ENCODE peak calls at places on chromosomes 16 and 17, in six cellular contexts. One of them, this sample, is unnamed.

GRCh38 chr16:65446441-65446840 is 324.6 kb upstream of the CDH11 start:
- DNase-seq in HFF-Myc: no peak
- DNase-seq in heart right ventricle: no peak
- DNase-seq in GM12878: no peak
- DNase-seq in choroid plexus epithelial cell: no peak
- DNase-seq in tibial nerve: no peak
- DNase-seq in this sample: no peak

GRCh38 chr17:7774037-7774659 is 56.6 kb downstream of the DNAH2 start:
- DNase-seq in HFF-Myc: peak; percentile 16
- DNase-seq in heart right ventricle: no peak
- DNase-seq in GM12878: no peak
- DNase-seq in choroid plexus epithelial cell: peak; percentile 45
- DNase-seq in tibial nerve: no peak
- DNase-seq in this sample: peak; percentile 14

GRCh38 chr17:64038331-64039105 is 18.1 kb upstream of the ICAM2 start:
- DNase-seq in HFF-Myc: no peak
- DNase-seq in heart right ventricle: no peak
- DNase-seq in GM12878: no peak
- DNase-seq in choroid plexus epithelial cell: no peak
- DNase-seq in tibial nerve: no peak
- DNase-seq in this sample: no peak

GRCh38 chr17:46010597-46011186 is 11.6 kb downstream of the STH start:
- DNase-seq in HFF-Myc: no peak
- DNase-seq in heart right ventricle: no peak
- DNase-seq in GM12878: no peak
- DNase-seq in choroid plexus epithelial cell: no peak
- DNase-seq in tibial nerve: no peak
- DNase-seq in this sample: no peak

GRCh38 chr17:67980456-67980855 is 15.8 kb downstream of the C17orf58 start:
- DNase-seq in HFF-Myc: no peak
- DNase-seq in heart right ventricle: no peak
- DNase-seq in GM12878: no peak
- DNase-seq in choroid plexus epithelial cell: no peak
- DNase-seq in tibial nerve: no peak
- DNase-seq in this sample: no peak

GRCh38 chr16:89764711-89765201 is 43.4 kb downstream of the ZNF276 start:
- DNase-seq in HFF-Myc: no peak
- DNase-seq in heart right ventricle: no peak
- DNase-seq in GM12878: peak; percentile 91
- DNase-seq in choroid plexus epithelial cell: peak; percentile 73
- DNase-seq in tibial nerve: peak; percentile 21
- DNase-seq in this sample: no peak

GRCh38 chr16:8893976-8894690 is 12.0 kb downstream of the LITAFD start:
- DNase-seq in HFF-Myc: no peak
- DNase-seq in heart right ventricle: no peak
- DNase-seq in GM12878: no peak
- DNase-seq in choroid plexus epithelial cell: no peak
- DNase-seq in tibial nerve: peak; percentile 8
- DNase-seq in this sample: no peak

GRCh38 chr17:57420674-57421392 is 164.5 kb downstream of the MSI2 start:
- DNase-seq in HFF-Myc: peak; percentile 31
- DNase-seq in heart right ventricle: no peak
- DNase-seq in GM12878: no peak
- DNase-seq in choroid plexus epithelial cell: no peak
- DNase-seq in tibial nerve: no peak
- DNase-seq in this sample: no peak

GRCh38 chr17:58391302-58391984 is 25.9 kb downstream of the RNF43 start:
- DNase-seq in HFF-Myc: no peak
- DNase-seq in heart right ventricle: no peak
- DNase-seq in GM12878: no peak
- DNase-seq in choroid plexus epithelial cell: peak; percentile 57
- DNase-seq in tibial nerve: no peak
- DNase-seq in this sample: no peak

GRCh38 chr16:1773703-1774455 is 945 bp upstream of the MRPS34 start:
- DNase-seq in HFF-Myc: no peak
- DNase-seq in heart right ventricle: no peak
- DNase-seq in GM12878: no peak
- DNase-seq in choroid plexus epithelial cell: peak; percentile 41
- DNase-seq in tibial nerve: no peak
- DNase-seq in this sample: no peak

GRCh38 chr17:77734371-77735050 is 224.0 kb upstream of the TNRC6C start:
- DNase-seq in HFF-Myc: peak; percentile 24
- DNase-seq in heart right ventricle: peak; percentile 95
- DNase-seq in GM12878: no peak
- DNase-seq in choroid plexus epithelial cell: peak; percentile 49
- DNase-seq in tibial nerve: peak; percentile 83
- DNase-seq in this sample: no peak

GRCh38 chr17:73091770-73092517 is 544 bp downstream of the SLC39A11 start:
- DNase-seq in HFF-Myc: no peak
- DNase-seq in heart right ventricle: peak; percentile 23
- DNase-seq in GM12878: no peak
- DNase-seq in choroid plexus epithelial cell: no peak
- DNase-seq in tibial nerve: no peak
- DNase-seq in this sample: no peak

GRCh38 chr17:6059406-6059805 is 10.8 kb upstream of the WSCD1 start:
- DNase-seq in HFF-Myc: no peak
- DNase-seq in heart right ventricle: no peak
- DNase-seq in GM12878: no peak
- DNase-seq in choroid plexus epithelial cell: no peak
- DNase-seq in tibial nerve: no peak
- DNase-seq in this sample: no peak

GRCh38 chr17:72056155-72056554 is 64.7 kb upstream of the SOX9 start:
- DNase-seq in HFF-Myc: no peak
- DNase-seq in heart right ventricle: no peak
- DNase-seq in GM12878: no peak
- DNase-seq in choroid plexus epithelial cell: no peak
- DNase-seq in tibial nerve: no peak
- DNase-seq in this sample: no peak

GRCh38 chr17:72060084-72060483 is 60.7 kb upstream of the SOX9 start:
- DNase-seq in HFF-Myc: no peak
- DNase-seq in heart right ventricle: no peak
- DNase-seq in GM12878: no peak
- DNase-seq in choroid plexus epithelial cell: no peak
- DNase-seq in tibial nerve: no peak
- DNase-seq in this sample: no peak

GRCh38 chr17:72053069-72053846 is 67.6 kb upstream of the SOX9 start:
- DNase-seq in HFF-Myc: no peak
- DNase-seq in heart right ventricle: no peak
- DNase-seq in GM12878: no peak
- DNase-seq in choroid plexus epithelial cell: no peak
- DNase-seq in tibial nerve: no peak
- DNase-seq in this sample: no peak

DNA sequence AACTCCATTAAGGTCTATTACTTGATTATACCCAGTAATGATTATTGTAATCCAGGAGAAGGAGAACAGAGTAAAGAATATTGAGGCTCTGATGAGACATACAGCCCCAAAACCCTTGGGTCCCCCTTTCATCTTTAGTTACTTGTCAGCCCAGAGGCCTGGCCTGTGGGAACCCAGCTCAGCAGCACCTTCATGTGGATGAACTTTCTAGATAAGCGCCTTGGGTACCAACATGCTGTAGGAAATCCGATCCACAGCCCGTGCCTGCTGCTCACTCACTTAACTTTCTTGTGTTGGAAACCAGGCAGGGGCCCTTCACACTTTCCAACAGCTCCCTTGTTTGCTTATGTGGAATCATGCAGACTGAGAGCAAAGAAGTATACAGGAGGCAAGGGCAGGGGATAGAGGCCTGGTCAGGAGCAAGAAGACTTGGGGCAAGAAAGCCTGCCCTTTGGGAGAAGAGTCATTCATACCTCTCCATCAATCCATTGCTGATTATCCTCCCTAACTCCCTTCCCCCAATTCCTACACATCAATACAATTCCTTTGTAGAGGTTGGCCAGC is 64.0 kb upstream of the SOX9 start:
- DNase-seq in HFF-Myc: no peak
- DNase-seq in heart right ventricle: no peak
- DNase-seq in GM12878: no peak
- DNase-seq in choroid plexus epithelial cell: no peak
- DNase-seq in tibial nerve: no peak
- DNase-seq in this sample: no peak
- H3K4me3 ChIP-seq in HFF-Myc: no peak overlapping the region
- H3K4me3 ChIP-seq in heart right ventricle: no peak overlapping the region
- H3K4me3 ChIP-seq in GM12878: no peak overlapping the region
- H3K4me3 ChIP-seq in choroid plexus epithelial cell: no peak overlapping the region
- H3K4me3 ChIP-seq in tibial nerve: no peak overlapping the region
- H3K4me3 ChIP-seq in this sample: no peak overlapping the region

DNA sequence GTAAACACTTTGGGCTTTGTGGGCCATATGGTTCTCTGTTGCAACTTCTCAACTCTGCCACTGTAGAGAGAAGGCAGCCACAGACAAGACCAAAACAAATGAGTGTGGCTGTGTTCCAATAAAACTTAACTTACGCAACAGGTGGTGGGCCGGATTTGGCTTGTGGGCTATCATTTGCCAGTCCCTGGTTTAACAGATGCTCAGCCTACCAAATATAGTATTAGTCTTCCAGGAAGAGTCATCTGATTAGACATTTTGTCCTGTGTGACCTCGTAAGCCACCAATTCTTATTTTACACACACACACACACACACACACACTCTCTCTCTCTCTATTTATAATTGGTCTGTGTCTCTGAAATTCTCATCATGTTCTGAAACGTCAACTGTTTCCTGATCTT is 245.9 kb downstream of the XYLT1 start:
- DNase-seq in HFF-Myc: peak; percentile 52
- DNase-seq in heart right ventricle: peak; percentile 27
- DNase-seq in GM12878: no peak
- DNase-seq in choroid plexus epithelial cell: peak; percentile 1
- DNase-seq in tibial nerve: peak; percentile 44
- DNase-seq in this sample: peak; percentile 68
- TF ChIP-seq CTCF in HFF-Myc: no peak
- TF ChIP-seq CTCF in heart right ventricle: no peak
- TF ChIP-seq CTCF in GM12878: no peak
- TF ChIP-seq CTCF in choroid plexus epithelial cell: no peak
- TF ChIP-seq CTCF in tibial nerve: no peak
- TF ChIP-seq CTCF in this sample: no peak

DNA sequence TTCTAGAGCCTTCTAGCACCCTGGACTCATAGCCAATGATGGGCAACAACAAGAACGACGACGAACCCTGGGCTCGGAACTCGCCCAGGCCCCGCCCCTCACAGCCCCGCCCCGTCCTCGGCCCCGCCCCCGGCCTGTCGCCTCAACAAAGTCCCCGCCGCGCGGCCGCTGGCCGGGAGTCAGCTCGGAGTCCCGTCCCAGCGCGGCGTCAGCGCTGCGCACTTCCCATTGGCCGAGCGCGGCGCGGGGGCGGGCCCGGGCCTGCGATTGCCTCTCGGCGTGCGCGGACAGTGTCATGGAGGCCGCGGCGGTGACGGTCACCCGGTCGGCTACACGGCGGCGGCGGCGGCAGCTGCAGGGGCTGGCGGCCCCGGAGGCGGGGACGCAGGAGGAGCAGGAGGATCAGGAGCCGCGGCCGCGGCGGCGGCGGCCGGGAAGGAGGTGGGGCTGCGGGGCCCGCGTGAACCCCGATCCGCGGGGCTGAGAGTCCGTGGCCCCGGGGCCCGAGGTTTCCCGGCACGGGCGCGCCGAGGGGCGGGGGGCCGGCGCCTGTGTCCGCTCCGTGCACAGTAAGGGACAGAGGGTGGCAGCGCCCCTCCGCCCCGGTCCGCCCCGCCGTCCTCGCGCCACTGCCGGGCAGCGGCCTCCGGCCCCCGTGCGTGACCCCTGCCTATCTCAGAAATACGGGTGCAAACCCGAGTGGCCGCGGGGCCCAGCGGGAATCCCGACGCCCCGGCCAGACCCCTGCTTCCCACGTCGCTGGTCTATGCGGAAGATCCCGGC is at the start of gene ENGASE:
- DNase-seq in HFF-Myc: peak; percentile 33
- DNase-seq in heart right ventricle: peak; percentile 97
- DNase-seq in GM12878: peak; percentile 47
- DNase-seq in choroid plexus epithelial cell: peak; percentile 92
- DNase-seq in tibial nerve: peak; percentile 93
- DNase-seq in this sample: peak; percentile 14
- H3K4me3 ChIP-seq in HFF-Myc: peak within 1 kb of the TSS; percentile 72
- H3K4me3 ChIP-seq in heart right ventricle: peak within 1 kb of the TSS; percentile 83
- H3K4me3 ChIP-seq in GM12878: peak within 1 kb of the TSS; percentile 98
- H3K4me3 ChIP-seq in choroid plexus epithelial cell: peak within 1 kb of the TSS; percentile 67
- H3K4me3 ChIP-seq in tibial nerve: peak within 1 kb of the TSS; percentile 82
- H3K4me3 ChIP-seq in this sample: peak within 1 kb of the TSS; percentile 65

GRCh38 chr17:19744492-19744891 is 3.6 kb downstream of the ALDH3A1 start:
- DNase-seq in HFF-Myc: no peak
- DNase-seq in heart right ventricle: no peak
- DNase-seq in GM12878: no peak
- DNase-seq in choroid plexus epithelial cell: no peak
- DNase-seq in tibial nerve: no peak
- DNase-seq in this sample: no peak

GRCh38 chr17:19744922-19745757 is 3.0 kb downstream of the ALDH3A1 start:
- DNase-seq in HFF-Myc: no peak
- DNase-seq in heart right ventricle: peak; percentile 93
- DNase-seq in GM12878: no peak
- DNase-seq in choroid plexus epithelial cell: peak; percentile 79
- DNase-seq in tibial nerve: peak; percentile 95
- DNase-seq in this sample: no peak

GRCh38 chr17:19741832-19742457 is 6.2 kb downstream of the ALDH3A1 start:
- DNase-seq in HFF-Myc: no peak
- DNase-seq in heart right ventricle: no peak
- DNase-seq in GM12878: no peak
- DNase-seq in choroid plexus epithelial cell: no peak
- DNase-seq in tibial nerve: no peak
- DNase-seq in this sample: no peak

GRCh38 chr17:19742495-19742894 is 5.6 kb downstream of the ALDH3A1 start:
- DNase-seq in HFF-Myc: no peak
- DNase-seq in heart right ventricle: no peak
- DNase-seq in GM12878: no peak
- DNase-seq in choroid plexus epithelial cell: no peak
- DNase-seq in tibial nerve: no peak
- DNase-seq in this sample: no peak

GRCh38 chr17:19743101-19744100 is 4.7 kb downstream of the ALDH3A1 start:
- DNase-seq in HFF-Myc: no peak
- DNase-seq in heart right ventricle: no peak
- DNase-seq in GM12878: no peak
- DNase-seq in choroid plexus epithelial cell: no peak
- DNase-seq in tibial nerve: no peak
- DNase-seq in this sample: no peak
- TF ChIP-seq CTCF in HFF-Myc: no peak
- TF ChIP-seq CTCF in heart right ventricle: no peak
- TF ChIP-seq CTCF in GM12878: no peak
- TF ChIP-seq CTCF in choroid plexus epithelial cell: no peak
- TF ChIP-seq CTCF in tibial nerve: no peak
- TF ChIP-seq CTCF in this sample: no peak

GRCh38 chr16:70683146-70683944 is 2.5 kb downstream of the MTSS2 start:
- DNase-seq in HFF-Myc: no peak
- DNase-seq in heart right ventricle: peak; percentile 5
- DNase-seq in GM12878: no peak
- DNase-seq in choroid plexus epithelial cell: no peak
- DNase-seq in tibial nerve: no peak
- DNase-seq in this sample: no peak

GRCh38 chr16:70680495-70681381 is 5.1 kb downstream of the MTSS2 start:
- DNase-seq in HFF-Myc: no peak
- DNase-seq in heart right ventricle: peak; percentile 39
- DNase-seq in GM12878: no peak
- DNase-seq in choroid plexus epithelial cell: no peak
- DNase-seq in tibial nerve: no peak
- DNase-seq in this sample: no peak

GRCh38 chr16:70682239-70683145 is 3.4 kb downstream of the MTSS2 start:
- DNase-seq in HFF-Myc: no peak
- DNase-seq in heart right ventricle: peak; percentile 10
- DNase-seq in GM12878: no peak
- DNase-seq in choroid plexus epithelial cell: no peak
- DNase-seq in tibial nerve: no peak
- DNase-seq in this sample: no peak

GRCh38 chr16:70679653-70680494 is 6.0 kb downstream of the MTSS2 start:
- DNase-seq in HFF-Myc: no peak
- DNase-seq in heart right ventricle: peak; percentile 50
- DNase-seq in GM12878: no peak
- DNase-seq in choroid plexus epithelial cell: no peak
- DNase-seq in tibial nerve: no peak
- DNase-seq in this sample: no peak

GRCh38 chr16:70681382-70682238 is 4.2 kb downstream of the MTSS2 start:
- DNase-seq in HFF-Myc: no peak
- DNase-seq in heart right ventricle: peak; percentile 20
- DNase-seq in GM12878: no peak
- DNase-seq in choroid plexus epithelial cell: no peak
- DNase-seq in tibial nerve: no peak
- DNase-seq in this sample: no peak
- H3K4me3 ChIP-seq in HFF-Myc: no peak overlapping the region
- H3K4me3 ChIP-seq in heart right ventricle: peak overlapping the region; percentile 17
- H3K4me3 ChIP-seq in GM12878: no peak overlapping the region
- H3K4me3 ChIP-seq in choroid plexus epithelial cell: no peak overlapping the region
- H3K4me3 ChIP-seq in tibial nerve: no peak overlapping the region
- H3K4me3 ChIP-seq in this sample: no peak overlapping the region

This sample was measured in AG04449.